ENCODE peak calls at places on chromosome 2, in six cellular contexts. F is bronchial epithelial cell, I is SJSA1, P is D341Med, V is lower lobe of right lung, R is AML-193. B is an unnamed sample.

GRCh38 chr2:192051533-192051932 is 143.2 kb downstream of the TMEFF2 start:
- DNase-seq in F (no peak), V (no peak), I (no peak), P (peak), R (no peak), B (no peak)

GRCh38 chr2:102606353-102606752 is 13.0 kb upstream of the SLC9A2 start:
- DNase-seq in R (no peak), F (peak), I (no peak), P (no peak), V (no peak), B (peak)

GRCh38 chr2:217689053-217689452 is 313.7 kb downstream of the TNS1 start:
- DNase-seq in V (no peak), F (no peak), P (no peak), I (no peak), R (no peak), B (no peak)

GRCh38 chr2:214492152-214492551 is 81.3 kb downstream of the VWC2L start:
- DNase-seq in I (no peak), R (no peak), V (no peak), F (no peak), P (no peak), B (no peak)

GRCh38 chr2:215933141-215933540 is 80.2 kb downstream of the MREG start:
- DNase-seq in R (no peak), V (no peak), F (peak), I (no peak), P (no peak), B (no peak)

GRCh38 chr2:230865766-230866703 is 1.3 kb downstream of the ITM2C start:
- DNase-seq in I (no peak), F (no peak), P (peak), V (no peak), R (peak), B (peak)

GRCh38 chr2:268323-268722 is 3.6 kb downstream of the ACP1 start:
- DNase-seq in P (no peak), R (no peak), V (no peak), F (no peak), I (no peak), B (no peak)

GRCh38 chr2:223221120-223221859 is 169.3 kb downstream of the KCNE4 start:
- DNase-seq in P (no peak), F (no peak), V (no peak), R (no peak), I (no peak), B (no peak)

GRCh38 chr2:150876201-150877085 is 385.2 kb downstream of the RBM43 start:
- DNase-seq in V (no peak), P (no peak), I (no peak), F (no peak), R (no peak), B (no peak)

GRCh38 chr2:211258646-211259335 is 702.4 kb downstream of the CPS1 start:
- DNase-seq in I (no peak), R (no peak), V (no peak), F (no peak), P (no peak), B (no peak)

GRCh38 chr2:24365051-24365450 is 4.7 kb upstream of the ITSN2 start:
- DNase-seq in F (peak), V (peak), I (no peak), P (peak), R (no peak), B (peak)

GRCh38 chr2:100121124-100121718 is 21.2 kb downstream of the AFF3 start:
- DNase-seq in F (no peak), R (no peak), P (no peak), I (no peak), V (no peak), B (no peak)

GRCh38 chr2:32436150-32436549 is 79.3 kb downstream of the BIRC6 start:
- DNase-seq in P (no peak), R (no peak), V (no peak), I (no peak), F (no peak), B (no peak)

GRCh38 chr2:220104871-220105351 is 477.5 kb downstream of the SLC4A3 start:
- DNase-seq in I (peak), R (no peak), P (peak), F (peak), V (no peak), B (peak)

GRCh38 chr2:185919155-185919554 is 180.6 kb downstream of the FSIP2 start:
- DNase-seq in F (peak), P (no peak), R (no peak), I (no peak), V (no peak), B (peak)

GRCh38 chr2:214591359-214591758 is 180.5 kb downstream of the VWC2L start:
- DNase-seq in F (peak), V (no peak), P (no peak), R (no peak), I (no peak), B (no peak)

GRCh38 chr2:1685957-1686783 is 58.1 kb downstream of the PXDN start:
- DNase-seq in R (no peak), V (peak), F (no peak), I (peak), P (no peak), B (peak)

GRCh38 chr2:134988994-134989605 is 58.1 kb downstream of the MAP3K19 start:
- DNase-seq in V (no peak), R (peak), F (peak), I (no peak), P (peak), B (peak)

GRCh38 chr2:203824057-203824456 is 43.5 kb upstream of the CTLA4 start:
- DNase-seq in P (no peak), F (no peak), R (no peak), I (peak), V (no peak), B (no peak)

GRCh38 chr2:237132799-237133198 is 47.1 kb downstream of the COPS8 start:
- DNase-seq in R (no peak), F (no peak), V (no peak), I (peak), P (no peak), B (no peak)

GRCh38 chr2:30115141-30115980 is 31.4 kb upstream of the YPEL5 start:
- DNase-seq in F (peak), I (peak), P (peak), R (peak), V (peak), B (peak)

GRCh38 chr2:217160978-217161973 is 301.4 kb upstream of the TNP1 start:
- DNase-seq in V (no peak), P (no peak), I (no peak), R (peak), F (no peak), B (no peak)

GRCh38 chr2:107068502-107068901 is 182.5 kb upstream of the ST6GAL2 start:
- DNase-seq in V (no peak), R (no peak), I (no peak), P (no peak), F (no peak), B (no peak)

GRCh38 chr2:3356799-3357198 is 20.8 kb downstream of the EIPR1 start:
- DNase-seq in R (no peak), F (no peak), P (no peak), I (no peak), V (no peak), B (no peak)

GRCh38 chr2:27081984-27082772 is 3.8 kb downstream of the EMILIN1 start:
- DNase-seq in V (no peak), F (no peak), P (no peak), I (no peak), R (no peak), B (no peak)

GRCh38 chr2:28356095-28356911 is 36.4 kb upstream of the FOSL2 start:
- DNase-seq in F (peak), V (peak), P (peak), I (peak), R (no peak), B (peak)

GRCh38 chr2:38268691-38269309 is 108.3 kb downstream of the ATL2 start:
- DNase-seq in I (no peak), R (no peak), V (no peak), F (no peak), P (no peak), B (no peak)

GRCh38 chr2:177604291-177605065 is 211.9 kb downstream of the AGPS start:
- DNase-seq in I (peak), F (peak), V (no peak), R (peak), P (peak), B (peak)

GRCh38 chr2:26034597-26035067 is 748 bp downstream of the RAB10 start:
- DNase-seq in F (no peak), I (no peak), V (no peak), P (no peak), R (no peak), B (no peak)

GRCh38 chr2:70141754-70142589 is 48.8 kb downstream of the C2orf42 start:
- DNase-seq in V (peak), I (no peak), P (no peak), F (no peak), R (peak), B (no peak)

GRCh38 chr2:142936629-142937028 is 59.2 kb downstream of the KYNU start:
- DNase-seq in V (no peak), P (no peak), F (no peak), R (no peak), I (no peak), B (no peak)

GRCh38 chr2:84942964-84943421 is 28.0 kb upstream of the KCMF1 start:
- DNase-seq in F (peak), R (no peak), P (no peak), I (no peak), V (no peak), B (no peak)

GRCh38 chr2:43073373-43073772 is 153.0 kb downstream of the ZFP36L2 start:
- DNase-seq in P (no peak), I (peak), V (no peak), F (peak), R (no peak), B (no peak)

GRCh38 chr2:71562518-71562917 is 109.2 kb downstream of the DYSF start:
- DNase-seq in R (no peak), P (no peak), F (no peak), I (no peak), V (peak), B (peak)

GRCh38 chr2:40101076-40101688 is 322.1 kb upstream of the THUMPD2 start:
- DNase-seq in I (no peak), V (no peak), P (peak), R (no peak), F (peak), B (peak)

GRCh38 chr2:128214251-128214650 is 104.4 kb downstream of the HS6ST1 start:
- DNase-seq in I (no peak), R (no peak), P (no peak), F (no peak), V (no peak), B (no peak)

GRCh38 chr2:197946562-197946961 is 142.2 kb downstream of the PLCL1 start:
- DNase-seq in I (no peak), R (no peak), F (peak), P (no peak), V (no peak), B (peak)

GRCh38 chr2:10331702-10332401 is 29.1 kb downstream of the HPCAL1 start:
- DNase-seq in R (peak), I (no peak), V (peak), F (no peak), P (no peak), B (no peak)

B was measured in astrocyte of the hippocampus.